ENCODE peak calls at places on chromosomes 5 and 9, in six cellular contexts. Q is kidney glomerular epithelial cell, M is left ventricle myocardium inferior, I is iris pigment epithelial cell, O is tibial nerve, U is NCI-H1694. B is an unnamed sample.

GRCh38 chr9:72579190-72579589 is 57.8 kb downstream of the TMC1 start:
- DNase-seq in O (no peak), Q (no peak), U (no peak), I (peak; percentile 77), M (peak; percentile 37), B (no peak)

GRCh38 chr5:40406426-40407211 is 273.1 kb upstream of the PTGER4 start:
- DNase-seq in I (peak; percentile 67), M (no peak), O (no peak), U (no peak), Q (no peak), B (no peak)

GRCh38 chr5:150021491-150022162 is 21.1 kb downstream of the HMGXB3 start:
- DNase-seq in O (no peak), I (peak; percentile 60), U (no peak), Q (no peak), M (peak; percentile 34), B (no peak)

GRCh38 chr5:122882836-122883235 is 37.4 kb downstream of the SNX24 start:
- DNase-seq in M (no peak), U (no peak), O (no peak), I (peak; percentile 67), Q (peak; percentile 40), B (no peak)

GRCh38 chr5:128304121-128304520 is 220.6 kb downstream of the SLC12A2 start:
- DNase-seq in U (no peak), I (peak; percentile 97), Q (peak; percentile 91), O (no peak), M (no peak), B (no peak)

GRCh38 chr9:98356326-98356725 is 100.9 kb upstream of the TBC1D2 start:
- DNase-seq in Q (no peak), I (peak; percentile 75), O (no peak), U (no peak), M (no peak), B (no peak)

GRCh38 chr9:93473411-93473810 is 20.0 kb upstream of the FAM120AOS start:
- DNase-seq in U (no peak), M (no peak), I (peak; percentile 79), O (no peak), Q (no peak), B (no peak)

GRCh38 chr5:154734670-154735248 is 20.4 kb upstream of the LARP1 start:
- DNase-seq in Q (no peak), U (no peak), I (no peak), M (no peak), O (no peak), B (no peak)

GRCh38 chr9:131810351-131811170 is 70.7 kb upstream of the RAPGEF1 start:
- DNase-seq in U (peak; percentile 40), Q (no peak), O (no peak), M (no peak), I (no peak), B (no peak)

GRCh38 chr9:87973122-87973521 is 1.2 kb downstream of the CDK20 start:
- DNase-seq in U (no peak), I (no peak), Q (no peak), M (no peak), O (no peak), B (no peak)

GRCh38 chr9:89223398-89223977 is 44.9 kb upstream of the SHC3 start:
- DNase-seq in M (no peak), U (peak; percentile 78), I (no peak), Q (no peak), O (no peak), B (no peak)

GRCh38 chr9:84667571-84668203 is 1.8 kb upstream of the NTRK2 start:
- DNase-seq in U (no peak), M (peak; percentile 21), I (peak; percentile 45), Q (no peak), O (no peak), B (no peak)

GRCh38 chr9:137030528-137030927 is 1.4 kb downstream of the FUT7 start:
- DNase-seq in U (no peak), Q (no peak), M (no peak), I (no peak), O (no peak), B (no peak)

GRCh38 chr9:13427587-13427986 is 148.1 kb upstream of the MPDZ start:
- DNase-seq in I (peak; percentile 53), U (peak; percentile 60), M (no peak), O (no peak), Q (peak; percentile 27), B (no peak)

GRCh38 chr5:126003309-126003708 is 419.9 kb upstream of the GRAMD2B start:
- DNase-seq in U (no peak), Q (peak; percentile 62), O (no peak), M (peak; percentile 50), I (peak; percentile 89), B (no peak)

GRCh38 chr9:131722260-131722659 is 17.6 kb downstream of the RAPGEF1 start:
- DNase-seq in O (no peak), I (no peak), Q (no peak), U (peak; percentile 86), M (peak; percentile 69), B (no peak)

GRCh38 chr5:42887094-42887493 is 75.4 kb upstream of the SELENOP start:
- DNase-seq in I (no peak), U (no peak), M (no peak), Q (no peak), O (no peak), B (no peak)

GRCh38 chr5:43555895-43556606 is 826 bp downstream of the PAIP1 start:
- DNase-seq in I (peak; percentile 42), O (peak; percentile 16), M (peak; percentile 57), U (peak; percentile 41), Q (peak; percentile 30), B (peak; percentile 9)

B was measured in activated naive CD8-positive, alpha-beta T cell treated with anti-CD3 and anti-CD28 coated beads, Interleukin-2, amount 50 U/mL, for 16 hours.